ENCODE peak calls at places on chromosomes 4 and X, in seven cellular contexts. One of them, this sample, is unnamed.

GRCh38 chr4:157048248-157048647 is 27.7 kb upstream of the GLRB start:
- DNase-seq in HepG2: no peak
- DNase-seq in ascending aorta: no peak
- DNase-seq in bronchial epithelial cell: no peak
- DNase-seq in fibroblast of the aortic adventitia: peak
- DNase-seq in left ventricle myocardium inferior: peak
- DNase-seq in Panc1: no peak
- DNase-seq in this sample: no peak

GRCh38 chrX:27008486-27008885 is 454.7 kb downstream of the PPP4R3C start:
- DNase-seq in fibroblast of the aortic adventitia: no peak
- DNase-seq in Panc1: no peak
- DNase-seq in left ventricle myocardium inferior: no peak
- DNase-seq in HepG2: no peak
- DNase-seq in bronchial epithelial cell: no peak
- DNase-seq in ascending aorta: no peak
- DNase-seq in this sample: no peak

GRCh38 chr4:100063355-100063754 is 113.3 kb upstream of the H2AZ1 start:
- DNase-seq in Panc1: no peak
- DNase-seq in left ventricle myocardium inferior: no peak
- DNase-seq in fibroblast of the aortic adventitia: no peak
- DNase-seq in bronchial epithelial cell: peak
- DNase-seq in HepG2: no peak
- DNase-seq in ascending aorta: no peak
- DNase-seq in this sample: no peak

GRCh38 chr4:41260315-41260714 is 3.6 kb downstream of the UCHL1 start:
- DNase-seq in left ventricle myocardium inferior: no peak
- DNase-seq in bronchial epithelial cell: no peak
- DNase-seq in HepG2: no peak
- DNase-seq in fibroblast of the aortic adventitia: no peak
- DNase-seq in ascending aorta: no peak
- DNase-seq in Panc1: no peak
- DNase-seq in this sample: no peak

GRCh38 chrX:39903937-39904336 is 193.8 kb downstream of the BCOR start:
- DNase-seq in fibroblast of the aortic adventitia: peak
- DNase-seq in ascending aorta: no peak
- DNase-seq in bronchial epithelial cell: peak
- DNase-seq in Panc1: no peak
- DNase-seq in HepG2: no peak
- DNase-seq in left ventricle myocardium inferior: no peak
- DNase-seq in this sample: no peak

GRCh38 chr4:15676039-15676438 is 5.6 kb upstream of the FAM200B start:
- DNase-seq in bronchial epithelial cell: no peak
- DNase-seq in HepG2: no peak
- DNase-seq in fibroblast of the aortic adventitia: no peak
- DNase-seq in left ventricle myocardium inferior: no peak
- DNase-seq in ascending aorta: no peak
- DNase-seq in Panc1: no peak
- DNase-seq in this sample: no peak

GRCh38 chrX:42755820-42756219 is 22.1 kb downstream of the PPP1R2C start:
- DNase-seq in bronchial epithelial cell: peak
- DNase-seq in Panc1: no peak
- DNase-seq in HepG2: no peak
- DNase-seq in fibroblast of the aortic adventitia: peak
- DNase-seq in ascending aorta: peak
- DNase-seq in left ventricle myocardium inferior: peak
- DNase-seq in this sample: no peak

GRCh38 chr4:121112530-121112929 is 40.2 kb upstream of the NDNF start:
- DNase-seq in left ventricle myocardium inferior: no peak
- DNase-seq in Panc1: no peak
- DNase-seq in HepG2: no peak
- DNase-seq in fibroblast of the aortic adventitia: no peak
- DNase-seq in bronchial epithelial cell: peak
- DNase-seq in ascending aorta: no peak
- DNase-seq in this sample: no peak

GRCh38 chr4:158824425-158825274 is 55.8 kb downstream of the FNIP2 start:
- DNase-seq in bronchial epithelial cell: peak
- DNase-seq in Panc1: no peak
- DNase-seq in HepG2: no peak
- DNase-seq in ascending aorta: no peak
- DNase-seq in left ventricle myocardium inferior: no peak
- DNase-seq in fibroblast of the aortic adventitia: peak
- DNase-seq in this sample: no peak

GRCh38 chr4:113699772-113700171 is 61.8 kb downstream of the CAMK2D start:
- DNase-seq in bronchial epithelial cell: peak
- DNase-seq in HepG2: no peak
- DNase-seq in left ventricle myocardium inferior: no peak
- DNase-seq in fibroblast of the aortic adventitia: peak
- DNase-seq in ascending aorta: no peak
- DNase-seq in Panc1: no peak
- DNase-seq in this sample: no peak

GRCh38 chr4:138953962-138954371 is 61.6 kb upstream of the NOCT start:
- DNase-seq in left ventricle myocardium inferior: no peak
- DNase-seq in bronchial epithelial cell: peak
- DNase-seq in fibroblast of the aortic adventitia: peak
- DNase-seq in ascending aorta: no peak
- DNase-seq in HepG2: no peak
- DNase-seq in Panc1: no peak
- DNase-seq in this sample: no peak

GRCh38 chr4:122360754-122361153 is 18.1 kb upstream of the ADAD1 start:
- DNase-seq in left ventricle myocardium inferior: no peak
- DNase-seq in bronchial epithelial cell: no peak
- DNase-seq in Panc1: no peak
- DNase-seq in fibroblast of the aortic adventitia: no peak
- DNase-seq in HepG2: no peak
- DNase-seq in ascending aorta: no peak
- DNase-seq in this sample: no peak

GRCh38 chr4:91243132-91243531 is 1060.6 kb upstream of the GRID2 start:
- DNase-seq in HepG2: no peak
- DNase-seq in Panc1: no peak
- DNase-seq in left ventricle myocardium inferior: peak
- DNase-seq in ascending aorta: no peak
- DNase-seq in fibroblast of the aortic adventitia: peak
- DNase-seq in bronchial epithelial cell: peak
- DNase-seq in this sample: no peak

GRCh38 chr4:16670726-16671125 is 227.7 kb downstream of the LDB2 start:
- DNase-seq in ascending aorta: no peak
- DNase-seq in HepG2: no peak
- DNase-seq in left ventricle myocardium inferior: no peak
- DNase-seq in Panc1: no peak
- DNase-seq in fibroblast of the aortic adventitia: no peak
- DNase-seq in bronchial epithelial cell: no peak
- DNase-seq in this sample: no peak

GRCh38 chrX:8879750-8880149 is 78.6 kb upstream of the FAM9A start:
- DNase-seq in fibroblast of the aortic adventitia: peak
- DNase-seq in HepG2: peak
- DNase-seq in ascending aorta: no peak
- DNase-seq in left ventricle myocardium inferior: no peak
- DNase-seq in Panc1: no peak
- DNase-seq in bronchial epithelial cell: peak
- DNase-seq in this sample: no peak
- TF ChIP-seq CTCF in fibroblast of the aortic adventitia: peak
- TF ChIP-seq CTCF in HepG2: peak
- TF ChIP-seq CTCF in ascending aorta: no peak
- TF ChIP-seq CTCF in left ventricle myocardium inferior: peak
- TF ChIP-seq CTCF in Panc1: peak
- TF ChIP-seq CTCF in bronchial epithelial cell: peak
- TF ChIP-seq CTCF in this sample: peak

GRCh38 chr4:18691431-18692200 is 670.1 kb upstream of the LCORL start:
- DNase-seq in Panc1: no peak
- DNase-seq in ascending aorta: no peak
- DNase-seq in left ventricle myocardium inferior: no peak
- DNase-seq in bronchial epithelial cell: no peak
- DNase-seq in fibroblast of the aortic adventitia: no peak
- DNase-seq in HepG2: peak
- DNase-seq in this sample: no peak
- TF ChIP-seq CTCF in Panc1: no peak
- TF ChIP-seq CTCF in ascending aorta: no peak
- TF ChIP-seq CTCF in left ventricle myocardium inferior: no peak
- TF ChIP-seq CTCF in bronchial epithelial cell: no peak
- TF ChIP-seq CTCF in fibroblast of the aortic adventitia: no peak
- TF ChIP-seq CTCF in HepG2: no peak
- TF ChIP-seq CTCF in this sample: no peak

GRCh38 chr4:67104145-67104544 is 441.2 kb downstream of the CENPC start:
- DNase-seq in HepG2: no peak
- DNase-seq in Panc1: no peak
- DNase-seq in left ventricle myocardium inferior: no peak
- DNase-seq in fibroblast of the aortic adventitia: no peak
- DNase-seq in bronchial epithelial cell: no peak
- DNase-seq in ascending aorta: no peak
- DNase-seq in this sample: no peak

GRCh38 chr4:67106846-67107467 is 438.3 kb downstream of the CENPC start:
- DNase-seq in left ventricle myocardium inferior: no peak
- DNase-seq in HepG2: no peak
- DNase-seq in Panc1: no peak
- DNase-seq in ascending aorta: no peak
- DNase-seq in fibroblast of the aortic adventitia: no peak
- DNase-seq in bronchial epithelial cell: peak
- DNase-seq in this sample: no peak

GRCh38 chr4:67101612-67102011 is 443.7 kb downstream of the CENPC start:
- DNase-seq in Panc1: no peak
- DNase-seq in left ventricle myocardium inferior: no peak
- DNase-seq in ascending aorta: no peak
- DNase-seq in fibroblast of the aortic adventitia: no peak
- DNase-seq in HepG2: no peak
- DNase-seq in bronchial epithelial cell: no peak
- DNase-seq in this sample: no peak

GRCh38 chr4:67103001-67103737 is 442.1 kb downstream of the CENPC start:
- DNase-seq in Panc1: no peak
- DNase-seq in bronchial epithelial cell: no peak
- DNase-seq in ascending aorta: no peak
- DNase-seq in fibroblast of the aortic adventitia: no peak
- DNase-seq in left ventricle myocardium inferior: no peak
- DNase-seq in HepG2: no peak
- DNase-seq in this sample: no peak
- TF ChIP-seq CTCF in Panc1: no peak
- TF ChIP-seq CTCF in bronchial epithelial cell: peak
- TF ChIP-seq CTCF in ascending aorta: no peak
- TF ChIP-seq CTCF in fibroblast of the aortic adventitia: no peak
- TF ChIP-seq CTCF in left ventricle myocardium inferior: no peak
- TF ChIP-seq CTCF in HepG2: no peak
- TF ChIP-seq CTCF in this sample: no peak

GRCh38 chr4:2930821-2931764 is 32.1 kb downstream of the NOP14 start:
- DNase-seq in bronchial epithelial cell: no peak
- DNase-seq in ascending aorta: no peak
- DNase-seq in fibroblast of the aortic adventitia: no peak
- DNase-seq in HepG2: no peak
- DNase-seq in Panc1: no peak
- DNase-seq in left ventricle myocardium inferior: peak
- DNase-seq in this sample: no peak
- TF ChIP-seq CTCF in bronchial epithelial cell: peak
- TF ChIP-seq CTCF in ascending aorta: no peak
- TF ChIP-seq CTCF in fibroblast of the aortic adventitia: peak
- TF ChIP-seq CTCF in HepG2: peak
- TF ChIP-seq CTCF in Panc1: no peak
- TF ChIP-seq CTCF in left ventricle myocardium inferior: peak
- TF ChIP-seq CTCF in this sample: no peak

DNA sequence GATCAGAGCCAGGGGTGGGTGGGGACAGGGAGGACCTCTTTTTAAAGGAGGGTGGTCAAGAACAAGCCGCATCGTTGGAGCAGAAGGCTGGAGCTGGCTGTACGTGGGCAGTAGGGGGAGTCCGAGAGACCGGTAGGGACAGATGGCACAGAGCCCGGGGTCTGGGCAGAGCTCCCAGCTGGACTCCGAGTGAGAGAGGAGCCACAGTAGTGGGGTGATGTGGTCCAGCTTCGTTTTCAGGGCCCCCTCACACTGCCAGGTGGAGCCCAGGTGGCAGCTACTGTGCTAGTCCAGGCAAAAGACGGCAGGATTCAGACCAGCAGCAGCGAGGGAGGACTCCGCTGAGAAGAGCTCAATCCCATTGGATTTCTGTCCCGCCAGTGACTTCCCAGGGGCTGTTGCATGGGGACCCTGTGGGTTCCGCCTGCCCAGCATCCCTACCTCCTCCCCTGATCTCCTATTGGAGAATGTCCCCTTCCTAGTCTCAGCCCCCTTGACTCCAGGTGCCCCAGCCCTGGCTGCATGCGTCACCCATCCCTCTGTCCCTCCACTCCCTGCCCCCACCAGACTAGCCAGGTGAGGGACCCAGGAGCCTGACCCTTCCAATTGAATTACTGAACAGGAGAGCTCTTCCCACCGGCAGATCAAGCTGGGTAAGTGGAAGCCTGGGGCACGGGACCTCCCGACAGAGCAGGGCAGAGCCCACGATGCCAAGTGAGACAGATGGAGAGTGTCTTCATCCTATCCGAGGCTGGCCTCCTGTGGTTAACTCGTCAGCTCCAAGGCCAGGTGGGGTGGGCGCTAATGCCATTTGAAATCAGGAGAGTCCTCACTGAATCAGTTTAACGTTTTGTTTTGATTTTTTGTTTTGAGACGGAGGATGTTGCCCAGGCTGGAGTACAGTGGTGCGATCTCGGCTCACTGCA is 2.9 kb downstream of the ARHGAP4 start:
- DNase-seq in ascending aorta: peak
- DNase-seq in HepG2: no peak
- DNase-seq in bronchial epithelial cell: no peak
- DNase-seq in fibroblast of the aortic adventitia: peak
- DNase-seq in Panc1: no peak
- DNase-seq in left ventricle myocardium inferior: peak
- DNase-seq in this sample: peak
- TF ChIP-seq CTCF in ascending aorta: no peak
- TF ChIP-seq CTCF in HepG2: peak
- TF ChIP-seq CTCF in bronchial epithelial cell: peak
- TF ChIP-seq CTCF in fibroblast of the aortic adventitia: peak
- TF ChIP-seq CTCF in Panc1: no peak
- TF ChIP-seq CTCF in left ventricle myocardium inferior: peak
- TF ChIP-seq CTCF in this sample: peak

GRCh38 chrX:69130448-69130847 is 34.8 kb downstream of the PJA1 start:
- DNase-seq in HepG2: no peak
- DNase-seq in ascending aorta: no peak
- DNase-seq in fibroblast of the aortic adventitia: no peak
- DNase-seq in bronchial epithelial cell: no peak
- DNase-seq in Panc1: no peak
- DNase-seq in left ventricle myocardium inferior: no peak
- DNase-seq in this sample: no peak
- TF ChIP-seq CTCF in HepG2: no peak
- TF ChIP-seq CTCF in ascending aorta: no peak
- TF ChIP-seq CTCF in fibroblast of the aortic adventitia: no peak
- TF ChIP-seq CTCF in bronchial epithelial cell: no peak
- TF ChIP-seq CTCF in Panc1: no peak
- TF ChIP-seq CTCF in left ventricle myocardium inferior: no peak
- TF ChIP-seq CTCF in this sample: no peak

GRCh38 chrX:49876750-49877149 is 2.5 kb upstream of the USP27X start:
- DNase-seq in Panc1: peak
- DNase-seq in bronchial epithelial cell: peak
- DNase-seq in HepG2: peak
- DNase-seq in left ventricle myocardium inferior: no peak
- DNase-seq in ascending aorta: no peak
- DNase-seq in fibroblast of the aortic adventitia: peak
- DNase-seq in this sample: no peak
- TF ChIP-seq CTCF in Panc1: peak
- TF ChIP-seq CTCF in bronchial epithelial cell: peak
- TF ChIP-seq CTCF in HepG2: peak
- TF ChIP-seq CTCF in left ventricle myocardium inferior: peak
- TF ChIP-seq CTCF in ascending aorta: no peak
- TF ChIP-seq CTCF in fibroblast of the aortic adventitia: peak
- TF ChIP-seq CTCF in this sample: peak